ENCODE peak calls at places on chromosomes 1 and 21, in four cellular contexts. A, G, Z and S are unnamed samples.

GRCh38 chr1:32341186-32341757 is 5.2 kb upstream of the MARCKSL1 start:
- DNase-seq in A (no peak), G (no peak), Z (no peak), S (no peak)

GRCh38 chr1:155012052-155012546 is 9.5 kb downstream of the ZBTB7B start:
- DNase-seq in Z (peak; percentile 75), A (no peak), G (peak; percentile 46), S (peak; percentile 67)

GRCh38 chr1:208781391-208782035 is 537.3 kb upstream of the PLXNA2 start:
- DNase-seq in Z (no peak), A (no peak), G (no peak), S (no peak)

GRCh38 chr1:193767891-193768290 is 581.5 kb upstream of the B3GALT2 start:
- DNase-seq in A (no peak), Z (no peak), G (no peak), S (no peak)

GRCh38 chr1:37177230-37177864 is 143.0 kb upstream of the GRIK3 start:
- DNase-seq in G (peak; percentile 70), Z (no peak), A (no peak), S (peak; percentile 46)

GRCh38 chr1:100794719-100795645 is 75.4 kb downstream of the VCAM1 start:
- DNase-seq in A (no peak), G (no peak), Z (peak; percentile 8), S (no peak)

GRCh38 chr21:42112223-42112622 is 41.1 kb downstream of the UMODL1 start:
- DNase-seq in Z (no peak), A (no peak), G (no peak), S (no peak)

GRCh38 chr1:98792123-98792522 is 130.6 kb downstream of the SNX7 start:
- DNase-seq in G (no peak), A (no peak), Z (no peak), S (peak; percentile 16)

GRCh38 chr21:45865106-45865835 is 116.3 kb upstream of the COL6A1 start:
- DNase-seq in Z (peak; percentile 82), A (no peak), G (no peak), S (no peak)

GRCh38 chr21:42558846-42559245 is 45.2 kb downstream of the SLC37A1 start:
- DNase-seq in A (no peak), G (no peak), Z (no peak), S (no peak)

GRCh38 chr1:31570906-31571305 is 5.4 kb upstream of the TINAGL1 start:
- DNase-seq in G (no peak), A (no peak), Z (no peak), S (no peak)

GRCh38 chr1:211951856-211952255 is 83.5 kb downstream of the INTS7 start:
- DNase-seq in G (peak; percentile 47), A (no peak), Z (no peak), S (peak; percentile 35)

GRCh38 chr1:89989791-89990190 is 5.1 kb upstream of the ZNF326 start:
- DNase-seq in A (no peak), G (peak; percentile 76), Z (no peak), S (peak; percentile 79)

GRCh38 chr1:221174598-221174997 is 295.4 kb downstream of the HLX start:
- DNase-seq in G (no peak), Z (no peak), A (no peak), S (no peak)